ENCODE peak calls at places on chromosomes 7 and 10, in four cellular contexts. One of them, this sample, is unnamed.
A peak's percentile ranks its signal among the peaks of the same experiment; 100 is the strongest.

GRCh38 chr7:153457796-153458195 is 594.4 kb upstream of the DPP6 start:
- DNase-seq in HFFc6: no peak
- DNase-seq in astrocyte of the spinal cord: no peak
- DNase-seq in stimulated activated CD4-positive, alpha-beta T cell treated with anti-CD3 and anti-CD28 coated beads, TNF-alpha, amount 100 ng/mL, for 48 hours: no peak
- DNase-seq in this sample: no peak

GRCh38 chr7:66629222-66629658 is 559 bp downstream of the KCTD7 start:
- DNase-seq in HFFc6: no peak
- DNase-seq in astrocyte of the spinal cord: no peak
- DNase-seq in stimulated activated CD4-positive, alpha-beta T cell treated with anti-CD3 and anti-CD28 coated beads, TNF-alpha, amount 100 ng/mL, for 48 hours: no peak
- DNase-seq in this sample: peak; percentile 7

GRCh38 chr10:63166742-63167258 is 33.7 kb downstream of the NRBF2 start:
- DNase-seq in HFFc6: peak; percentile 71
- DNase-seq in astrocyte of the spinal cord: peak; percentile 82
- DNase-seq in stimulated activated CD4-positive, alpha-beta T cell treated with anti-CD3 and anti-CD28 coated beads, TNF-alpha, amount 100 ng/mL, for 48 hours: no peak
- DNase-seq in this sample: peak; percentile 73

GRCh38 chr7:21562385-21562784 is 19.5 kb downstream of the DNAH11 start:
- DNase-seq in HFFc6: no peak
- DNase-seq in astrocyte of the spinal cord: no peak
- DNase-seq in stimulated activated CD4-positive, alpha-beta T cell treated with anti-CD3 and anti-CD28 coated beads, TNF-alpha, amount 100 ng/mL, for 48 hours: no peak
- DNase-seq in this sample: no peak

GRCh38 chr10:95327367-95327766 is 36.6 kb upstream of the PDLIM1 start:
- DNase-seq in HFFc6: peak; percentile 40
- DNase-seq in astrocyte of the spinal cord: peak; percentile 52
- DNase-seq in stimulated activated CD4-positive, alpha-beta T cell treated with anti-CD3 and anti-CD28 coated beads, TNF-alpha, amount 100 ng/mL, for 48 hours: no peak
- DNase-seq in this sample: peak; percentile 24

GRCh38 chr10:63798599-63799498 is 277.6 kb downstream of the REEP3 start:
- DNase-seq in HFFc6: peak; percentile 61
- DNase-seq in astrocyte of the spinal cord: peak; percentile 98
- DNase-seq in stimulated activated CD4-positive, alpha-beta T cell treated with anti-CD3 and anti-CD28 coated beads, TNF-alpha, amount 100 ng/mL, for 48 hours: no peak
- DNase-seq in this sample: peak; percentile 89

GRCh38 chr7:30562498-30562897 is 32.2 kb upstream of the GARS1 start:
- DNase-seq in HFFc6: no peak
- DNase-seq in astrocyte of the spinal cord: peak; percentile 72
- DNase-seq in stimulated activated CD4-positive, alpha-beta T cell treated with anti-CD3 and anti-CD28 coated beads, TNF-alpha, amount 100 ng/mL, for 48 hours: no peak
- DNase-seq in this sample: no peak

GRCh38 chr10:112526130-112526529 is 79.1 kb downstream of the VTI1A start:
- DNase-seq in HFFc6: peak; percentile 15
- DNase-seq in astrocyte of the spinal cord: no peak
- DNase-seq in stimulated activated CD4-positive, alpha-beta T cell treated with anti-CD3 and anti-CD28 coated beads, TNF-alpha, amount 100 ng/mL, for 48 hours: no peak
- DNase-seq in this sample: peak; percentile 13

GRCh38 chr10:114519306-114519669 is 115.0 kb upstream of the AFAP1L2 start:
- DNase-seq in HFFc6: no peak
- DNase-seq in astrocyte of the spinal cord: no peak
- DNase-seq in stimulated activated CD4-positive, alpha-beta T cell treated with anti-CD3 and anti-CD28 coated beads, TNF-alpha, amount 100 ng/mL, for 48 hours: no peak
- DNase-seq in this sample: peak; percentile 6

GRCh38 chr10:33743429-33743857 is 409.0 kb upstream of the NRP1 start:
- DNase-seq in HFFc6: no peak
- DNase-seq in astrocyte of the spinal cord: no peak
- DNase-seq in stimulated activated CD4-positive, alpha-beta T cell treated with anti-CD3 and anti-CD28 coated beads, TNF-alpha, amount 100 ng/mL, for 48 hours: no peak
- DNase-seq in this sample: no peak

GRCh38 chr7:149147730-149148653 is 739 bp downstream of the ZNF398 start:
- DNase-seq in HFFc6: peak; percentile 39
- DNase-seq in astrocyte of the spinal cord: peak; percentile 48
- DNase-seq in stimulated activated CD4-positive, alpha-beta T cell treated with anti-CD3 and anti-CD28 coated beads, TNF-alpha, amount 100 ng/mL, for 48 hours: no peak
- DNase-seq in this sample: peak; percentile 56

GRCh38 chr10:108070789-108071188 is 906.3 kb upstream of the SORCS1 start:
- DNase-seq in HFFc6: no peak
- DNase-seq in astrocyte of the spinal cord: no peak
- DNase-seq in stimulated activated CD4-positive, alpha-beta T cell treated with anti-CD3 and anti-CD28 coated beads, TNF-alpha, amount 100 ng/mL, for 48 hours: no peak
- DNase-seq in this sample: no peak

GRCh38 chr7:48078470-48078869 is 10.6 kb upstream of the UPP1 start:
- DNase-seq in HFFc6: peak; percentile 7
- DNase-seq in astrocyte of the spinal cord: no peak
- DNase-seq in stimulated activated CD4-positive, alpha-beta T cell treated with anti-CD3 and anti-CD28 coated beads, TNF-alpha, amount 100 ng/mL, for 48 hours: no peak
- DNase-seq in this sample: no peak

GRCh38 chr10:1184541-1185415 is 128.6 kb downstream of the WDR37 start:
- DNase-seq in HFFc6: no peak
- DNase-seq in astrocyte of the spinal cord: no peak
- DNase-seq in stimulated activated CD4-positive, alpha-beta T cell treated with anti-CD3 and anti-CD28 coated beads, TNF-alpha, amount 100 ng/mL, for 48 hours: no peak
- DNase-seq in this sample: no peak

GRCh38 chr10:114767589-114768393 is 53.8 kb upstream of the FHIP2A start:
- DNase-seq in HFFc6: no peak
- DNase-seq in astrocyte of the spinal cord: no peak
- DNase-seq in stimulated activated CD4-positive, alpha-beta T cell treated with anti-CD3 and anti-CD28 coated beads, TNF-alpha, amount 100 ng/mL, for 48 hours: no peak
- DNase-seq in this sample: peak; percentile 25

GRCh38 chr10:988667-989545 is 672 bp downstream of the GTPBP4 start:
- DNase-seq in HFFc6: peak; percentile 18
- DNase-seq in astrocyte of the spinal cord: no peak
- DNase-seq in stimulated activated CD4-positive, alpha-beta T cell treated with anti-CD3 and anti-CD28 coated beads, TNF-alpha, amount 100 ng/mL, for 48 hours: no peak
- DNase-seq in this sample: peak; percentile 25

GRCh38 chr10:132541601-132542011 is 4.0 kb downstream of the INPP5A start:
- DNase-seq in HFFc6: no peak
- DNase-seq in astrocyte of the spinal cord: no peak
- DNase-seq in stimulated activated CD4-positive, alpha-beta T cell treated with anti-CD3 and anti-CD28 coated beads, TNF-alpha, amount 100 ng/mL, for 48 hours: no peak
- DNase-seq in this sample: no peak

GRCh38 chr10:89327803-89328441 is at the start of gene IFIT3:
- DNase-seq in HFFc6: peak; percentile 78
- DNase-seq in astrocyte of the spinal cord: peak; percentile 96
- DNase-seq in stimulated activated CD4-positive, alpha-beta T cell treated with anti-CD3 and anti-CD28 coated beads, TNF-alpha, amount 100 ng/mL, for 48 hours: no peak
- DNase-seq in this sample: peak; percentile 93

GRCh38 chr7:108263364-108263951 is 133.3 kb upstream of the LAMB4 start:
- DNase-seq in HFFc6: no peak
- DNase-seq in astrocyte of the spinal cord: no peak
- DNase-seq in stimulated activated CD4-positive, alpha-beta T cell treated with anti-CD3 and anti-CD28 coated beads, TNF-alpha, amount 100 ng/mL, for 48 hours: no peak
- DNase-seq in this sample: no peak

This sample was measured in EL.